ENCODE peak calls at places on chromosomes 13 and 19, in four cellular contexts. O is AG04450; G is activated T-cell treated with anti-CD3 and anti-CD28 coated beads, Interleukin-2, amount 50 U/mL, for 4 hours; N is T-helper 2 cell. T is an unnamed sample.

GRCh38 chr19:42179501-42179817 is 38.0 kb downstream of the DEDD2 start:
- DNase-seq in O (no peak), G (no peak), N (no peak), T (no peak)

GRCh38 chr19:45527731-45528130 is 20.5 kb downstream of the VASP start:
- DNase-seq in O (no peak), G (no peak), N (no peak), T (no peak)

GRCh38 chr13:26051231-26052135 is at the start of gene SHISA2:
- DNase-seq in O (no peak), G (peak), N (no peak), T (peak)

GRCh38 chr13:43815204-43815603 is 28.4 kb upstream of the ENOX1 start:
- DNase-seq in O (peak), G (no peak), N (no peak), T (no peak)

GRCh38 chr13:24644051-24644450 is 36.2 kb upstream of the ATP12A start:
- DNase-seq in O (no peak), G (no peak), N (no peak), T (no peak)

GRCh38 chr19:50658438-50659317 is 9.4 kb downstream of the C19orf81 start:
- DNase-seq in O (no peak), G (peak), N (no peak), T (no peak)

GRCh38 chr13:44416297-44416696 is 42.7 kb downstream of the SERP2 start:
- DNase-seq in O (no peak), G (no peak), N (no peak), T (no peak)

GRCh38 chr13:99434258-99434788 is 66.9 kb upstream of the TM9SF2 start:
- DNase-seq in O (no peak), G (peak), N (peak), T (peak)

GRCh38 chr19:29596080-29596479 is 10.0 kb upstream of the POP4 start:
- DNase-seq in O (no peak), G (no peak), N (no peak), T (no peak)

GRCh38 chr13:26785845-26786630 is 25.5 kb upstream of the GPR12 start:
- DNase-seq in O (no peak), G (peak), N (peak), T (peak)

GRCh38 chr13:87661471-87661870 is 9.7 kb upstream of the SLITRK5 start:
- DNase-seq in O (no peak), G (no peak), N (no peak), T (no peak)

GRCh38 chr13:95002968-95003813 is 290.8 kb upstream of the SOX21 start:
- DNase-seq in O (no peak), G (no peak), N (no peak), T (no peak)

GRCh38 chr13:98384739-98385138 is 192.2 kb downstream of the STK24 start:
- DNase-seq in O (no peak), G (no peak), N (no peak), T (no peak)

GRCh38 chr13:25097426-25097825 is 1.5 kb downstream of the PABPC3 start:
- DNase-seq in O (no peak), G (no peak), N (no peak), T (no peak)

GRCh38 chr19:6273701-6274601 is 5.8 kb downstream of the MLLT1 start:
- DNase-seq in O (no peak), G (no peak), N (no peak), T (no peak)

GRCh38 chr13:106796280-106797047 is 228.5 kb upstream of the ARGLU1 start:
- DNase-seq in O (no peak), G (no peak), N (no peak), T (no peak)

GRCh38 chr13:66532146-66532545 is 698.0 kb downstream of the PCDH9 start:
- DNase-seq in O (peak), G (no peak), N (no peak), T (no peak)

GRCh38 chr13:31116224-31116623 is 45.5 kb downstream of the HSPH1 start:
- DNase-seq in O (no peak), G (no peak), N (no peak), T (no peak)

GRCh38 chr13:78660130-78660857 is 1.3 kb upstream of the OBI1 start:
- DNase-seq in O (no peak), G (peak), N (no peak), T (no peak)

GRCh38 chr19:49558591-49558990 is 21.8 kb downstream of the NOSIP start:
- DNase-seq in O (no peak), G (no peak), N (no peak), T (no peak)